ENCODE peak calls at places on chromosomes 13 and 19, in five cellular contexts. T is adrenal gland, O is hepatocyte, R is aorta, B is dorsolateral prefrontal cortex. L is an unnamed sample.
A peak's percentile ranks its signal among the peaks of the same experiment; 100 is the strongest.

GRCh38 chr19:39818626-39819097 is 15.3 kb downstream of the DYRK1B start:
- DNase-seq in R (no peak), O (no peak), T (no peak), B (no peak), L (no peak)

GRCh38 chr13:110799246-110800236 is 86.0 kb downstream of the ING1 start:
- DNase-seq in T (peak; percentile 40), B (no peak), O (peak; percentile 73), R (peak; percentile 73), L (no peak)

GRCh38 chr13:29548722-29549446 is 46.6 kb downstream of the SLC7A1 start:
- DNase-seq in B (no peak), T (no peak), R (no peak), O (peak; percentile 51), L (no peak)

GRCh38 chr13:51934461-51935087 is 72.8 kb downstream of the CCDC70 start:
- DNase-seq in T (no peak), R (no peak), O (no peak), B (no peak), L (no peak)

GRCh38 chr13:47087841-47088240 is 191.0 kb upstream of the HTR2A start:
- DNase-seq in R (no peak), T (no peak), O (no peak), B (no peak), L (no peak)

GRCh38 chr13:98300956-98301641 is 124.0 kb upstream of the RNF113B start:
- DNase-seq in O (peak; percentile 57), R (no peak), B (no peak), T (no peak), L (no peak)

GRCh38 chr13:102799544-102800144 is 725 bp downstream of the BIVM start:
- DNase-seq in R (peak; percentile 60), T (peak; percentile 22), O (peak; percentile 43), B (peak; percentile 69), L (no peak)

GRCh38 chr13:110298566-110299321 is 8.2 kb downstream of the COL4A1 start:
- DNase-seq in B (no peak), T (no peak), O (no peak), R (peak; percentile 67), L (no peak)

GRCh38 chr19:14370169-14370998 is 10.9 kb upstream of the ADGRE5 start:
- DNase-seq in B (no peak), O (no peak), R (no peak), T (no peak), L (no peak)

GRCh38 chr19:12723643-12724426 is at the start of gene TNPO2:
- DNase-seq in O (peak; percentile 69), R (no peak), B (peak; percentile 73), T (peak; percentile 56), L (peak; percentile 88)

GRCh38 chr13:48233886-48234488 is 981 bp downstream of the ITM2B start:
- DNase-seq in R (no peak), B (no peak), O (peak; percentile 46), T (no peak), L (no peak)

GRCh38 chr19:38049105-38049649 is 142.2 kb downstream of the SIPA1L3 start:
- DNase-seq in R (no peak), O (no peak), T (no peak), B (no peak), L (no peak)

GRCh38 chr13:102651892-102652291 is 43.0 kb downstream of the METTL21C start:
- DNase-seq in R (no peak), T (no peak), O (peak; percentile 22), B (no peak), L (no peak)

GRCh38 chr13:95319551-95320274 is 18.5 kb upstream of the ABCC4 start:
- DNase-seq in B (no peak), O (no peak), R (no peak), T (no peak), L (no peak)

GRCh38 chr13:54415753-54416366 is 1387.2 kb downstream of the OLFM4 start:
- DNase-seq in R (no peak), T (no peak), B (no peak), O (no peak), L (peak; percentile 56)

GRCh38 chr13:94902722-94903407 is 190.5 kb upstream of the SOX21 start:
- DNase-seq in B (no peak), T (no peak), R (no peak), O (no peak), L (no peak)

GRCh38 chr19:30649934-30650614 is 277.9 kb downstream of the ZNF536 start:
- DNase-seq in T (no peak), O (peak; percentile 66), B (no peak), R (no peak), L (no peak)

GRCh38 chr19:48724796-48725753 is 5.5 kb upstream of the MAMSTR start:
- DNase-seq in O (peak; percentile 73), R (peak; percentile 66), T (peak; percentile 84), B (no peak), L (peak; percentile 61)

GRCh38 chr19:45547965-45548609 is 36.5 kb downstream of the OPA3 start:
- DNase-seq in O (peak; percentile 49), T (peak; percentile 50), B (no peak), R (no peak), L (peak; percentile 92)

GRCh38 chr19:45558399-45558878 is 26.2 kb downstream of the OPA3 start:
- DNase-seq in T (no peak), B (peak; percentile 59), R (peak; percentile 58), O (peak; percentile 78), L (peak; percentile 44)

GRCh38 chr19:45556835-45557234 is 27.8 kb downstream of the OPA3 start:
- DNase-seq in O (no peak), B (no peak), R (no peak), T (no peak), L (no peak)

GRCh38 chr19:45554481-45554880 is 30.1 kb downstream of the OPA3 start:
- DNase-seq in R (no peak), T (no peak), O (no peak), B (no peak), L (no peak)

GRCh38 chr19:45553464-45553863 is 31.1 kb downstream of the OPA3 start:
- DNase-seq in T (no peak), B (peak; percentile 53), O (peak; percentile 77), R (no peak), L (no peak)
- H3K4me3 ChIP-seq in T (no peak overlapping the region), B (peak overlapping the region; percentile 33), O (no peak overlapping the region), R (no peak overlapping the region), L (no peak overlapping the region)

GRCh38 chr19:7829162-7829520 is 877 bp upstream of the EVI5L start:
- DNase-seq in R (no peak), T (no peak), B (no peak), O (no peak), L (no peak)
- H3K4me3 ChIP-seq in R (no peak overlapping the region), T (no peak overlapping the region), B (peak overlapping the region; percentile 82), O (no peak overlapping the region), L (no peak overlapping the region)

GRCh38 chr13:79128158-79128557 is 277.9 kb downstream of the RBM26 start:
- DNase-seq in R (no peak), B (no peak), O (peak; percentile 7), T (no peak), L (no peak)

GRCh38 chr13:79124183-79124582 is 281.9 kb downstream of the RBM26 start:
- DNase-seq in T (no peak), O (no peak), B (no peak), R (no peak), L (no peak)

GRCh38 chr13:79126706-79127105 is 279.3 kb downstream of the RBM26 start:
- DNase-seq in O (no peak), R (no peak), T (no peak), B (no peak), L (no peak)
- H3K4me3 ChIP-seq in O (no peak overlapping the region), R (no peak overlapping the region), T (no peak overlapping the region), B (no peak overlapping the region), L (no peak overlapping the region)

GRCh38 chr19:41877490-41877876 is 404 bp downstream of the CD79A start:
- DNase-seq in T (no peak), O (no peak), B (no peak), R (no peak), L (no peak)
- H3K4me3 ChIP-seq in T (no peak overlapping the region), O (no peak overlapping the region), B (no peak overlapping the region), R (no peak overlapping the region), L (no peak overlapping the region)

GRCh38 chr19:18171605-18172327 is 1.8 kb upstream of the IFI30 start:
- DNase-seq in R (peak; percentile 62), B (no peak), T (peak; percentile 62), O (no peak), L (no peak)
- H3K4me3 ChIP-seq in R (no peak overlapping the region), B (no peak overlapping the region), T (no peak overlapping the region), O (no peak overlapping the region), L (no peak overlapping the region)

DNA sequence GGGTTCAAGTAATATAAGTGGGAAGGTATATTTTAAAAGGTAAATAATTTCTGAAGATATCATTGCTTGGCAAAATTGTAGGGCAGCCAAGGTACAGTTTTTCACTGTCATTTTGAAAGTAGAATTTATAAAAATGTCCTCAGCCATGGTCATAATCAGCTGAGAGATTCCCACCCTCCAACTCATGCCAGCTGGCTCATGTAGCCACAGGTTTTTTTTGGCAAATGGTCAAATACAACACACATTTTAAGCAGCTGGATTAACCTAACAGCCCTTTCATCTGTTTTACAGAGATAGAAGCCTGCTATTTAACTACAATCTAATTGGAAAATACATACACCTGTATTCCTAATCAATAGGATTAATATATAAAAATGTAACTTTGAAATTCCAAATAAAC is 619.2 kb upstream of the SGCG start:
- DNase-seq in B (no peak), T (no peak), O (no peak), R (no peak), L (no peak)
- H3K4me3 ChIP-seq in B (no peak overlapping the region), T (no peak overlapping the region), O (no peak overlapping the region), R (no peak overlapping the region), L (no peak overlapping the region)

GRCh38 chr13:45184693-45185092 is 16.2 kb downstream of the KCTD4 start:
- DNase-seq in B (no peak), R (no peak), T (no peak), O (no peak), L (no peak)
- H3K4me3 ChIP-seq in B (no peak overlapping the region), R (no peak overlapping the region), T (no peak overlapping the region), O (no peak overlapping the region), L (no peak overlapping the region)

GRCh38 chr19:2417881-2418406 is 9.4 kb downstream of the TIMM13 start:
- DNase-seq in T (no peak), B (no peak), O (no peak), R (no peak), L (no peak)
- H3K4me3 ChIP-seq in T (no peak overlapping the region), B (no peak overlapping the region), O (no peak overlapping the region), R (no peak overlapping the region), L (no peak overlapping the region)

GRCh38 chr19:4327252-4327876 is 11.3 kb downstream of the STAP2 start:
- DNase-seq in O (peak; percentile 81), B (peak; percentile 81), T (peak; percentile 97), R (peak; percentile 69), L (peak; percentile 95)
- H3K4me3 ChIP-seq in O (no peak overlapping the region), B (peak overlapping the region; percentile 64), T (peak overlapping the region; percentile 10), R (no peak overlapping the region), L (no peak overlapping the region)